ENCODE peak calls at places on chromosomes 5 and 9, in seven cellular contexts. One of them, this sample, is unnamed.

GRCh38 chr5:113612060-113612496 is 98.6 kb downstream of the YTHDC2 start:
- DNase-seq in H9: no peak
- DNase-seq in IMR-90: peak
- DNase-seq in trophoblast cell: peak
- DNase-seq in mesendoderm: peak
- DNase-seq in H1: no peak
- DNase-seq in mesenchymal stem cell: peak
- DNase-seq in this sample: peak

GRCh38 chr5:171272996-171273970 is 35.8 kb upstream of the TLX3 start:
- DNase-seq in trophoblast cell: peak
- DNase-seq in IMR-90: peak
- DNase-seq in H1: peak
- DNase-seq in mesenchymal stem cell: peak
- DNase-seq in H9: peak
- DNase-seq in mesendoderm: peak
- DNase-seq in this sample: peak

GRCh38 chr5:54390015-54390414 is 65.5 kb upstream of the HSPB3 start:
- DNase-seq in mesendoderm: peak
- DNase-seq in mesenchymal stem cell: peak
- DNase-seq in H1: no peak
- DNase-seq in trophoblast cell: no peak
- DNase-seq in IMR-90: peak
- DNase-seq in H9: no peak
- DNase-seq in this sample: no peak

GRCh38 chr5:39696672-39697398 is 272.1 kb upstream of the DAB2 start:
- DNase-seq in IMR-90: no peak
- DNase-seq in mesenchymal stem cell: peak
- DNase-seq in H1: no peak
- DNase-seq in H9: no peak
- DNase-seq in trophoblast cell: no peak
- DNase-seq in mesendoderm: no peak
- DNase-seq in this sample: no peak

GRCh38 chr9:16386579-16387077 is 483.8 kb downstream of the BNC2 start:
- DNase-seq in mesendoderm: peak
- DNase-seq in mesenchymal stem cell: no peak
- DNase-seq in trophoblast cell: no peak
- DNase-seq in H1: no peak
- DNase-seq in H9: no peak
- DNase-seq in IMR-90: no peak
- DNase-seq in this sample: no peak

GRCh38 chr5:154301726-154302125 is 111.2 kb downstream of the GALNT10 start:
- DNase-seq in mesendoderm: no peak
- DNase-seq in IMR-90: no peak
- DNase-seq in mesenchymal stem cell: no peak
- DNase-seq in H9: no peak
- DNase-seq in H1: no peak
- DNase-seq in trophoblast cell: no peak
- DNase-seq in this sample: no peak

GRCh38 chr9:122426723-122427122 is 51.0 kb downstream of the OR1J1 start:
- DNase-seq in IMR-90: no peak
- DNase-seq in trophoblast cell: no peak
- DNase-seq in H9: no peak
- DNase-seq in mesenchymal stem cell: no peak
- DNase-seq in mesendoderm: no peak
- DNase-seq in H1: no peak
- DNase-seq in this sample: no peak

GRCh38 chr9:26754494-26755188 is 138.0 kb downstream of the CAAP1 start:
- DNase-seq in mesendoderm: no peak
- DNase-seq in mesenchymal stem cell: no peak
- DNase-seq in H9: no peak
- DNase-seq in H1: no peak
- DNase-seq in IMR-90: no peak
- DNase-seq in trophoblast cell: no peak
- DNase-seq in this sample: no peak

GRCh38 chr9:14281136-14281795 is 32.7 kb downstream of the NFIB start:
- DNase-seq in H1: no peak
- DNase-seq in IMR-90: no peak
- DNase-seq in trophoblast cell: no peak
- DNase-seq in H9: no peak
- DNase-seq in mesenchymal stem cell: peak
- DNase-seq in mesendoderm: no peak
- DNase-seq in this sample: no peak

GRCh38 chr5:145943674-145944121 is 7.3 kb downstream of the SH3RF2 start:
- DNase-seq in mesendoderm: no peak
- DNase-seq in IMR-90: peak
- DNase-seq in H9: no peak
- DNase-seq in H1: no peak
- DNase-seq in trophoblast cell: no peak
- DNase-seq in mesenchymal stem cell: no peak
- DNase-seq in this sample: no peak

GRCh38 chr9:73151653-73152382 is at the start of gene ANXA1:
- DNase-seq in trophoblast cell: peak
- DNase-seq in IMR-90: peak
- DNase-seq in H9: no peak
- DNase-seq in mesendoderm: peak
- DNase-seq in mesenchymal stem cell: peak
- DNase-seq in H1: no peak
- DNase-seq in this sample: no peak

GRCh38 chr5:4862500-4862899 is 277.6 kb upstream of the ADAMTS16 start:
- DNase-seq in trophoblast cell: peak
- DNase-seq in H1: no peak
- DNase-seq in IMR-90: peak
- DNase-seq in mesenchymal stem cell: peak
- DNase-seq in H9: no peak
- DNase-seq in mesendoderm: peak
- DNase-seq in this sample: peak

GRCh38 chr5:106097308-106097707 is 1573.4 kb downstream of the EFNA5 start:
- DNase-seq in H1: no peak
- DNase-seq in mesendoderm: no peak
- DNase-seq in H9: no peak
- DNase-seq in trophoblast cell: peak
- DNase-seq in IMR-90: peak
- DNase-seq in mesenchymal stem cell: no peak
- DNase-seq in this sample: no peak
- H2BK120ac ChIP-seq in H1: no peak
- H2BK120ac ChIP-seq in mesendoderm: no peak
- H2BK120ac ChIP-seq in H9: no peak
- H2BK120ac ChIP-seq in trophoblast cell: no peak
- H2BK120ac ChIP-seq in IMR-90: no peak
- H2BK120ac ChIP-seq in mesenchymal stem cell: no peak
- H2BK120ac ChIP-seq in this sample: no peak

DNA sequence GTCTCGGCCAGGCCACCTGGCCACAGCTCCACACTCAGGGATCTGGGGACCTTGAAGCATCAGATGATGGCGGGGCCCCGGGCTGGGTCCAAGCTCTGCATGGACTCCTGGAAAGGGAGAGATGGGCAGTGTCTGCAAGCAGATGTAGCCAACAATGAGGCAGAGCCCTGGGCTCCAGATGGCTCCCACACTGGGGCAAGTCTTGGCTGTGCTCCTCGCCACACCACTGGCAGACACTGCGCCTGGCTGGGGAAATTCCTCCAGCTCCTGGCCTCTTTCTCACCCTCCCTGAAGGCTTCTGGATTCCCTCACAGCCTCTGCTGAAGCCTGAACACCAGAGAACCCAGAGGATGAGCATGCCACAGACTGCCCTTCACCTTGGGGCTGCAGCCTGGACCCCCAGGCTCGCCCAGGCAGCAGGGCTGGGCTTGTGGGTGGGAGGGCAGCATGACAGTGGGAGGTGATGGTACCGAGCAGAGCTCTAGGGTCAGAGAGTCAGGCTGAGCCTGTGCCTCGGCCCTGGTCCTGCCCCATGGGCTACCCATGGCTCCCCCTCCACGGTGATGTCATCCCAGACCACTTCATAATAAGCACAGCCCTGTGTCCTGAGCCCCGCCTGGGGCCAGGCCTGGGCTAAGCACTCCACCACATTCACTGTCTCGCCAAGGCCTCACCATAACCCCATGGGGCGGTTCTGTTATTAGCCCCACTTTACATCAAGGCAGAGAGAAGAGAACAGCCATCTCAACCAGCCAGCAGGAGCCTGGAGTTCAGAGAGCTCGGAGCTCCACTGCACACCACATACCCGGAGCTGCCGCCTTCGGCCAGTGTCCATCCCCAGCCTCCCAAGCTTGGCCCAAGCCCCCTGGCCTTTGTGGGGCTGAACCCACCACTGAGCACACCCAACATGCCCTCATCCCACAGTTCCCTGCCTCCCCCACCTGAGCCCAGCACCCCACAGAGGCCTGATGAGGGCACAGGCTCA is 62.2 kb upstream of the ADAMTS2 start:
- DNase-seq in H1: no peak
- DNase-seq in trophoblast cell: no peak
- DNase-seq in mesenchymal stem cell: peak
- DNase-seq in IMR-90: no peak
- DNase-seq in H9: no peak
- DNase-seq in mesendoderm: no peak
- DNase-seq in this sample: no peak
- H2BK120ac ChIP-seq in H1: no peak
- H2BK120ac ChIP-seq in trophoblast cell: no peak
- H2BK120ac ChIP-seq in mesenchymal stem cell: no peak
- H2BK120ac ChIP-seq in IMR-90: no peak
- H2BK120ac ChIP-seq in H9: no peak
- H2BK120ac ChIP-seq in mesendoderm: no peak
- H2BK120ac ChIP-seq in this sample: no peak

GRCh38 chr9:136496181-136496580 is 13.3 kb upstream of the SEC16A start:
- DNase-seq in IMR-90: no peak
- DNase-seq in mesendoderm: no peak
- DNase-seq in H1: no peak
- DNase-seq in mesenchymal stem cell: no peak
- DNase-seq in trophoblast cell: no peak
- DNase-seq in H9: no peak
- DNase-seq in this sample: no peak

GRCh38 chr9:136494531-136495215 is 11.8 kb upstream of the SEC16A start:
- DNase-seq in IMR-90: no peak
- DNase-seq in mesenchymal stem cell: no peak
- DNase-seq in H1: no peak
- DNase-seq in trophoblast cell: no peak
- DNase-seq in mesendoderm: no peak
- DNase-seq in H9: no peak
- DNase-seq in this sample: no peak

GRCh38 chr9:136494012-136494411 is 11.2 kb upstream of the SEC16A start:
- DNase-seq in mesendoderm: no peak
- DNase-seq in mesenchymal stem cell: no peak
- DNase-seq in H1: no peak
- DNase-seq in H9: no peak
- DNase-seq in IMR-90: no peak
- DNase-seq in trophoblast cell: no peak
- DNase-seq in this sample: no peak

GRCh38 chr9:136496801-136497620 is 14.2 kb upstream of the SEC16A start:
- DNase-seq in H9: no peak
- DNase-seq in mesendoderm: no peak
- DNase-seq in trophoblast cell: no peak
- DNase-seq in mesenchymal stem cell: no peak
- DNase-seq in IMR-90: no peak
- DNase-seq in H1: no peak
- DNase-seq in this sample: no peak

DNA sequence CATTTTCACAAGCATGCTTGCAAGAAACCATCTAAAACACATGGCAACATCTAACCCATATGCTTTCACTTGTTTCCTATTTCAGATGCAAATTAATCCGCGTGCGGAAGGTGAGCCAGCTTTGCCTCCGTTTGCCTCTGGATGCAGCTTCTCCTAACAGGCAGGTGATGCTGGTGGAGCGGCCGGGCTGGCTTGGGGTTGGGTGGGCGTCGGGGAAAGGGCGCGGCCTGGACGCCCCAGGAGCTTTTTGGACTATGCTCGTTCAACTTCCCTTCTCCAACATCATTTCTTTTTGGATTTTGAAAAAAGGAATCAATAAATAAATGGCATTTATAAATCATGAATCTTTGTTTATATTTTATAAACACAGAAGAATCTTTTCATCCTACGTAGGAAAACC is 12.6 kb upstream of the SEC16A start:
- DNase-seq in IMR-90: no peak
- DNase-seq in trophoblast cell: no peak
- DNase-seq in mesendoderm: no peak
- DNase-seq in H1: no peak
- DNase-seq in H9: no peak
- DNase-seq in mesenchymal stem cell: no peak
- DNase-seq in this sample: no peak
- H2BK120ac ChIP-seq in IMR-90: no peak
- H2BK120ac ChIP-seq in trophoblast cell: no peak
- H2BK120ac ChIP-seq in mesendoderm: no peak
- H2BK120ac ChIP-seq in H1: no peak
- H2BK120ac ChIP-seq in H9: no peak
- H2BK120ac ChIP-seq in mesenchymal stem cell: no peak
- H2BK120ac ChIP-seq in this sample: no peak

GRCh38 chr9:6639622-6640021 is 5.9 kb downstream of the GLDC start:
- DNase-seq in H1: no peak
- DNase-seq in trophoblast cell: no peak
- DNase-seq in IMR-90: no peak
- DNase-seq in H9: no peak
- DNase-seq in mesendoderm: no peak
- DNase-seq in mesenchymal stem cell: no peak
- DNase-seq in this sample: no peak

GRCh38 chr9:6632516-6633328 is 12.8 kb downstream of the GLDC start:
- DNase-seq in IMR-90: no peak
- DNase-seq in mesendoderm: peak
- DNase-seq in mesenchymal stem cell: no peak
- DNase-seq in H1: no peak
- DNase-seq in H9: peak
- DNase-seq in trophoblast cell: no peak
- DNase-seq in this sample: no peak

GRCh38 chr9:6631207-6631512 is 14.4 kb downstream of the GLDC start:
- DNase-seq in mesendoderm: no peak
- DNase-seq in IMR-90: no peak
- DNase-seq in H1: no peak
- DNase-seq in trophoblast cell: no peak
- DNase-seq in mesenchymal stem cell: no peak
- DNase-seq in H9: no peak
- DNase-seq in this sample: no peak

GRCh38 chr9:6630502-6631206 is 14.9 kb downstream of the GLDC start:
- DNase-seq in mesenchymal stem cell: no peak
- DNase-seq in H1: no peak
- DNase-seq in H9: no peak
- DNase-seq in mesendoderm: no peak
- DNase-seq in trophoblast cell: peak
- DNase-seq in IMR-90: no peak
- DNase-seq in this sample: no peak

GRCh38 chr9:6634441-6634840 is 11.1 kb downstream of the GLDC start:
- DNase-seq in H9: no peak
- DNase-seq in mesenchymal stem cell: no peak
- DNase-seq in trophoblast cell: peak
- DNase-seq in H1: no peak
- DNase-seq in mesendoderm: no peak
- DNase-seq in IMR-90: no peak
- DNase-seq in this sample: no peak
- H2BK120ac ChIP-seq in H9: no peak
- H2BK120ac ChIP-seq in mesenchymal stem cell: no peak
- H2BK120ac ChIP-seq in trophoblast cell: no peak
- H2BK120ac ChIP-seq in H1: no peak
- H2BK120ac ChIP-seq in mesendoderm: no peak
- H2BK120ac ChIP-seq in IMR-90: no peak
- H2BK120ac ChIP-seq in this sample: no peak

This sample was measured in neuronal stem cell.